ENCODE peak calls at places on chromosome 4, in five cellular contexts. V, J, P, R and O are unnamed samples.

GRCh38 chr4:67459164-67459563 is 86.1 kb downstream of the CENPC start:
- DNase-seq in V (no peak), J (no peak), P (no peak), R (no peak), O (no peak)

GRCh38 chr4:85398276-85398675 is 76.7 kb upstream of the ARHGAP24 start:
- DNase-seq in V (no peak), J (no peak), P (no peak), R (peak), O (no peak)

GRCh38 chr4:156946508-156947197 is 24.9 kb downstream of the PDGFC start:
- DNase-seq in V (no peak), J (peak), P (no peak), R (no peak), O (no peak)

GRCh38 chr4:19693949-19694597 is 557.6 kb upstream of the SLIT2 start:
- DNase-seq in V (no peak), J (no peak), P (no peak), R (peak), O (no peak)

GRCh38 chr4:25019501-25019900 is 11.2 kb downstream of the LGI2 start:
- DNase-seq in V (no peak), J (no peak), P (no peak), R (no peak), O (no peak)

GRCh38 chr4:148986951-148987350 is 544.7 kb upstream of the NR3C2 start:
- DNase-seq in V (no peak), J (no peak), P (no peak), R (no peak), O (no peak)

GRCh38 chr4:40055873-40056721 is 553 bp upstream of the N4BP2 start:
- DNase-seq in V (peak), J (peak), P (no peak), R (peak), O (peak)

GRCh38 chr4:52861171-52861873 is 795 bp upstream of the RASL11B start:
- DNase-seq in V (no peak), J (no peak), P (no peak), R (no peak), O (no peak)

GRCh38 chr4:90002406-90003040 is 107.9 kb downstream of the MMRN1 start:
- DNase-seq in V (no peak), J (no peak), P (no peak), R (no peak), O (no peak)

GRCh38 chr4:139835006-139835405 is 169.4 kb downstream of the MGST2 start:
- DNase-seq in V (no peak), J (no peak), P (no peak), R (no peak), O (no peak)

GRCh38 chr4:156790866-156791265 is 180.7 kb downstream of the PDGFC start:
- DNase-seq in V (no peak), J (no peak), P (no peak), R (peak), O (no peak)

DNA sequence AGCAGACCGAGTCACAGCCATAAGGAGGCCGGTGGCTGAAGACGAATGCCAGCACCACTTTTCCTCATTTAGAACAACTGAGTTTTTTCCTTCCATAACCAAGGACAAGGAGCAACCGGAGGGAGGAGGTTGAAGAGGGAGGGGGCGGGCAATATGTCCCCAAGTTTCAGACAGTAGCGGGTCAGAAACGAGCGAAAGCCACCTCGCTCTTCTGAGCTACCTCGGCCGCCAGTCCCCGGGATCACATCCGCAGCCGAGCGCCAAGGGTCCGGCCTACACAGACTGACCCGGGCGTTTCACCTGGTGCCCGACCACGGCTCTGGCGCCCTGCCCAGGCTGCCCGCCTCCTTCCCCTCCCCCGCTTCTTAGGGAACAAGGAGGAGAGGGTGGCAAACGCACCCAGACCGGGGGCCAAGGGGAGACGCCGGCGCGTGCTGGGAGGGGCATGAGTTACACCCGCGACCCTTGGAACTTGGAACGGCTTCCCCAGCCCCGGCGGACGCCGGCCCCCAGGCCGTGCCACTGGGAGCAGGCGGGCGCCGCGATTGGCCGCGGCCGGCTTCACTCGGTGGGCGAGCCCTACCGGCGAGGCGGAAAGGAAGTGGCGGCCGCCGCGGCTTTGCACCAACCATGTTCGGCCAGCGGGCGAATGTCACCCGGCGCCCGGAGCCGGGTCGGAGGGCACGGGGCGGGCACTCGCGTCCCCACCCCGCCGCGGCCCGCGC is 1.6 kb downstream of the IRF2 start:
- DNase-seq in V (peak), J (peak), P (no peak), R (peak), O (peak)
- TF ChIP-seq POLR2A in V (peak), J (peak), P (peak), R (peak), O (no peak)

GRCh38 chr4:6106156-6106555 is 87.9 kb upstream of the C4orf50 start:
- DNase-seq in V (no peak), J (no peak), P (no peak), R (no peak), O (peak)
- TF ChIP-seq POLR2A in V (no peak), J (no peak), P (no peak), R (no peak), O (no peak)

GRCh38 chr4:183987529-183987946 is 82.4 kb downstream of the STOX2 start:
- DNase-seq in V (peak), J (peak), P (no peak), R (peak), O (peak)

GRCh38 chr4:183989471-183989870 is 84.4 kb downstream of the STOX2 start:
- DNase-seq in V (no peak), J (no peak), P (no peak), R (no peak), O (no peak)

GRCh38 chr4:183988874-183989273 is 83.8 kb downstream of the STOX2 start:
- DNase-seq in V (no peak), J (peak), P (no peak), R (no peak), O (no peak)

GRCh38 chr4:183986645-183987528 is 81.8 kb downstream of the STOX2 start:
- DNase-seq in V (no peak), J (no peak), P (no peak), R (no peak), O (no peak)

GRCh38 chr4:183987987-183988392 is 82.9 kb downstream of the STOX2 start:
- DNase-seq in V (peak), J (peak), P (no peak), R (peak), O (peak)
- TF ChIP-seq POLR2A in V (no peak), J (peak), P (no peak), R (no peak), O (no peak)

GRCh38 chr4:10118355-10119004 is 1.9 kb upstream of the WDR1 start:
- DNase-seq in V (no peak), J (no peak), P (no peak), R (no peak), O (no peak)
- TF ChIP-seq POLR2A in V (no peak), J (no peak), P (peak), R (no peak), O (no peak)

GRCh38 chr4:73507541-73507940 is 26.0 kb downstream of the AFM start:
- DNase-seq in V (no peak), J (no peak), P (no peak), R (no peak), O (no peak)
- TF ChIP-seq POLR2A in V (no peak), J (no peak), P (no peak), R (no peak), O (no peak)

GRCh38 chr4:10109995-10110670 is 6.5 kb downstream of the WDR1 start:
- DNase-seq in V (no peak), J (no peak), P (no peak), R (no peak), O (no peak)

GRCh38 chr4:10111067-10111801 is 5.4 kb downstream of the WDR1 start:
- DNase-seq in V (no peak), J (no peak), P (no peak), R (no peak), O (no peak)

GRCh38 chr4:10107111-10108091 is 9.2 kb downstream of the WDR1 start:
- DNase-seq in V (no peak), J (no peak), P (no peak), R (no peak), O (no peak)

GRCh38 chr4:10108391-10108790 is 8.2 kb downstream of the WDR1 start:
- DNase-seq in V (no peak), J (no peak), P (no peak), R (no peak), O (no peak)

DNA sequence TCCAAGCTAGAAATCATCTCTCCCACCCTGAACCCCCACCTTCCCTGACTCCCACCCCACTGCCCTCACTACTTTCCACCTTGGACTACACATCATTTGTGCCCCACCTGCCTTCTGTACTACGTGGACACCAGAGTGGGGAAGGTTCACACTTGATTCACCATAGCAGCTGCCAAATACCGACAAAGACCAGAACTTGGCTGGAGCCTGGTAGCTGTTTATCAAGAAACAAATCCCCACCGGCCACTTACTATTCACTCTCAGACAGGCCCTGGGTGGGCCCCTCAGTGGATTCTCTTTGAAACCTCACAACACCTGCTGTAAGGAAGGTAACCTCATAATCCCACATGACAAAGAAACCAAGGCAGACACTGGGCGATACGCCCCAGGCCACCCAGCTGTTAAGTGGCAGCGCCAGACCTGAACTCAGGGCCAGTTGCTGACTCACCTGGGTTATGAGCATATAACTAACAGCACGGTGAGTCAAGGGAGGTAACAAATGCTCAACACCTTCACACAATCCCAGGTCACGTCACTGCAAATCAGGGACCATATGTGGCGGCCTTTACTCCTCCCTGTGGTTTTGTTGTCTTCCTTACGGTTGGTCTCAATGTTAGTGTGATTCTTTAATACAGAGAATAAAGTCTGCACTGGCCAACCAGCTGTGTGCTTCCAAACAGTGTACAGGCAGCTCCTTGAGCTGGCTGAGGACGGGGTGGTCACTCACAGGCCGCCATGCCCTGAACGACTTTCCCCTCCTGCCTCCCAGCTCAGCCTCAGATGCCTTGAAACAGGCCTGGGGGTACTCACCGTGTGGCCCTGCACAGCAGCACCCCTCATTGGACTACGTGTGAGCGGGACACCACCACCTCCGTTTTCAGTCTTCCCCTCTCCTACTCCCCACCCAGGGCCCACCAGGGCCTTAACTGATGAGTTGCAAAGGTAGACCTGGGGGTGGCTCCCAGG is 7.5 kb downstream of the WDR1 start:
- DNase-seq in V (no peak), J (no peak), P (no peak), R (no peak), O (no peak)
- TF ChIP-seq POLR2A in V (no peak), J (no peak), P (peak), R (no peak), O (no peak)

GRCh38 chr4:15855804-15856475 is 77.8 kb downstream of the CD38 start:
- DNase-seq in V (peak), J (no peak), P (no peak), R (peak), O (no peak)
- TF ChIP-seq POLR2A in V (no peak), J (no peak), P (no peak), R (no peak), O (no peak)

GRCh38 chr4:112230879-112231778 is 458 bp upstream of the AP1AR start:
- DNase-seq in V (peak), J (peak), P (peak), R (peak), O (peak)
- TF ChIP-seq POLR2A in V (no peak), J (no peak), P (no peak), R (no peak), O (no peak)

GRCh38 chr4:38964942-38965775 is 67.0 kb downstream of the TMEM156 start:
- DNase-seq in V (no peak), J (no peak), P (no peak), R (no peak), O (no peak)
- TF ChIP-seq POLR2A in V (no peak), J (no peak), P (no peak), R (no peak), O (no peak)